ENCODE peak calls at places on chromosome 14, in seven cellular contexts. G, E, Q, V, H, X and N are unnamed samples.

GRCh38 chr14:67352055-67352454 is 7.5 kb downstream of the ATP6V1D start:
- DNase-seq in G (no peak), E (no peak), Q (no peak), V (no peak), H (no peak), X (no peak), N (no peak)

GRCh38 chr14:68630611-68631013 is 162.3 kb downstream of the ZFP36L1 start:
- DNase-seq in G (no peak), E (no peak), Q (no peak), V (no peak), H (no peak), X (peak), N (no peak)

GRCh38 chr14:85482549-85482948 is 47.4 kb upstream of the FLRT2 start:
- DNase-seq in G (no peak), E (no peak), Q (no peak), V (no peak), H (no peak), X (peak), N (no peak)

GRCh38 chr14:38255408-38255672 is 553 bp downstream of the CLEC14A start:
- DNase-seq in G (no peak), E (no peak), Q (no peak), V (no peak), H (no peak), X (no peak), N (no peak)

GRCh38 chr14:43896044-43896443 is 611.0 kb downstream of the FSCB start:
- DNase-seq in G (no peak), E (no peak), Q (no peak), V (no peak), H (no peak), X (peak), N (no peak)

GRCh38 chr14:93683241-93683640 is 105.0 kb downstream of the PRIMA1 start:
- DNase-seq in G (no peak), E (peak), Q (no peak), V (no peak), H (peak), X (no peak), N (no peak)

GRCh38 chr14:95500772-95501401 is 15.6 kb downstream of the SYNE3 start:
- DNase-seq in G (peak), E (no peak), Q (no peak), V (no peak), H (no peak), X (no peak), N (no peak)

GRCh38 chr14:93811020-93811419 is 22.7 kb upstream of the PRIMA1 start:
- DNase-seq in G (no peak), E (no peak), Q (no peak), V (no peak), H (no peak), X (no peak), N (no peak)

GRCh38 chr14:71243697-71244096 is 336.4 kb downstream of the PCNX1 start:
- DNase-seq in G (no peak), E (no peak), Q (no peak), V (no peak), H (no peak), X (no peak), N (no peak)

GRCh38 chr14:64645220-64645891 is 58.9 kb upstream of the PLEKHG3 start:
- DNase-seq in G (peak), E (no peak), Q (no peak), V (peak), H (no peak), X (peak), N (peak)

DNA sequence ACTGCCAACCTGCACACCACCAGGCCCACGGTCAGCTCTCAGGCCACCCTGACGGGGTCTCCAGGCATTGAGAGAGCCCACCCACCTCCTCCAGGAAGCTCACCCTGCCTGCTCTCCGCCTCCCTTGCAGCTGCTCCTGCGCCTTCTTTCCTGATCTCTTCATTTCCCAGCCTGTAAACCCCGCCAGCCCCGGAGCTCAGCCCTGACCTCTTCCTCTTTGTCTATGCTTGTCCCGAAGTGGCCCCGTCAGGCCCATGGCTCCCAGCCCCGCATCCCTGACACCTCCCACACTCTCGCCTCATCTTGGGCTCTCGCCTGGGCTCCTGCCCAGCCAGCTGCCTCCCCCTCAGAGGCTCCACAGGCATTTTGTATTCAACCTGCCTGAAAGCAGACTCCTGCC is 139.3 kb downstream of the CALM1 start:
- DNase-seq in G (no peak), E (no peak), Q (no peak), V (no peak), H (no peak), X (no peak), N (no peak)
- TF ChIP-seq POLR2AphosphoS5 in G (no peak), E (no peak), Q (no peak), V (no peak), H (no peak), X (no peak), N (no peak)

GRCh38 chr14:61585598-61586538 is 109.4 kb upstream of the HIF1A start:
- DNase-seq in G (peak), E (no peak), Q (no peak), V (no peak), H (no peak), X (no peak), N (no peak)

GRCh38 chr14:61587397-61587713 is 108.0 kb upstream of the HIF1A start:
- DNase-seq in G (no peak), E (no peak), Q (no peak), V (no peak), H (no peak), X (no peak), N (no peak)

GRCh38 chr14:61589691-61590521 is 105.4 kb upstream of the HIF1A start:
- DNase-seq in G (no peak), E (no peak), Q (no peak), V (no peak), H (no peak), X (no peak), N (no peak)

GRCh38 chr14:61586539-61587396 is 108.5 kb upstream of the HIF1A start:
- DNase-seq in G (no peak), E (no peak), Q (no peak), V (no peak), H (no peak), X (no peak), N (no peak)

GRCh38 chr14:61588419-61588901 is 106.9 kb upstream of the HIF1A start:
- DNase-seq in G (peak), E (no peak), Q (no peak), V (no peak), H (no peak), X (no peak), N (no peak)
- H3K9ac ChIP-seq in G (no peak), E (no peak), Q (no peak), V (no peak), H (no peak), X (no peak), N (no peak)

GRCh38 chr14:105061428-105062047 is 3.7 kb downstream of the GPR132 start:
- DNase-seq in G (no peak), E (no peak), Q (no peak), V (no peak), H (no peak), X (no peak), N (no peak)

GRCh38 chr14:105060751-105061427 is 4.3 kb downstream of the GPR132 start:
- DNase-seq in G (no peak), E (no peak), Q (no peak), V (no peak), H (no peak), X (no peak), N (no peak)

GRCh38 chr14:105058521-105059034 is 6.7 kb downstream of the GPR132 start:
- DNase-seq in G (no peak), E (no peak), Q (no peak), V (no peak), H (no peak), X (no peak), N (no peak)

GRCh38 chr14:105059917-105060565 is 5.2 kb downstream of the GPR132 start:
- DNase-seq in G (no peak), E (no peak), Q (no peak), V (no peak), H (no peak), X (no peak), N (no peak)

GRCh38 chr14:105059035-105059916 is 6.0 kb downstream of the GPR132 start:
- DNase-seq in G (no peak), E (no peak), Q (no peak), V (no peak), H (no peak), X (no peak), N (no peak)
- TF ChIP-seq POLR2AphosphoS5 in G (no peak), E (no peak), Q (no peak), V (no peak), H (no peak), X (no peak), N (no peak)

GRCh38 chr14:23915559-23915958 is 38.0 kb upstream of the DHRS4 start:
- DNase-seq in G (no peak), E (no peak), Q (no peak), V (no peak), H (no peak), X (no peak), N (no peak)

GRCh38 chr14:23910081-23910875 is 43.3 kb upstream of the DHRS4 start:
- DNase-seq in G (peak), E (peak), Q (no peak), V (peak), H (peak), X (peak), N (peak)

GRCh38 chr14:23916446-23916845 is 37.1 kb upstream of the DHRS4 start:
- DNase-seq in G (no peak), E (no peak), Q (no peak), V (no peak), H (no peak), X (no peak), N (no peak)

GRCh38 chr14:23916038-23916437 is 37.5 kb upstream of the DHRS4 start:
- DNase-seq in G (no peak), E (no peak), Q (no peak), V (no peak), H (no peak), X (no peak), N (no peak)

DNA sequence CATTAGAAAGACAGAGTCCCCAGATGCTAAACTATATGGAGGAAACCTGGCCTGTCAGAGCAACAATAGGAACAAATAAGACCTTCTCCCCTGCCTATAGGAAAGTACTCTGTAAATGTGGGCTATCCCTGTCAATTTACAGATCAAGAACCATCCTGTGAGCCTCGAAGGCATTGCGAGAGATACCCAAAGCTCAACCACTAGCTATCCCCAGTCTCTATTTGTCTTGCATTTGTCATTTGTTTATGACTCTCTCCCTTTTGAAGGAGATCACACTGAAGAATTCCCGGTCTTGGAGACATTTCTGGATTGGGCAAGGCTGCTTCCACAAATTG is 42.7 kb upstream of the DHRS4 start:
- DNase-seq in G (no peak), E (no peak), Q (no peak), V (no peak), H (no peak), X (no peak), N (no peak)
- H3K9ac ChIP-seq in G (no peak), E (no peak), Q (no peak), V (no peak), H (no peak), X (no peak), N (no peak)

GRCh38 chr14:98385851-98386250 is 886.1 kb downstream of the BCL11B start:
- DNase-seq in G (no peak), E (no peak), Q (no peak), V (no peak), H (no peak), X (no peak), N (no peak)

GRCh38 chr14:98379829-98380228 is 892.2 kb downstream of the BCL11B start:
- DNase-seq in G (no peak), E (no peak), Q (no peak), V (no peak), H (no peak), X (no peak), N (no peak)

DNA sequence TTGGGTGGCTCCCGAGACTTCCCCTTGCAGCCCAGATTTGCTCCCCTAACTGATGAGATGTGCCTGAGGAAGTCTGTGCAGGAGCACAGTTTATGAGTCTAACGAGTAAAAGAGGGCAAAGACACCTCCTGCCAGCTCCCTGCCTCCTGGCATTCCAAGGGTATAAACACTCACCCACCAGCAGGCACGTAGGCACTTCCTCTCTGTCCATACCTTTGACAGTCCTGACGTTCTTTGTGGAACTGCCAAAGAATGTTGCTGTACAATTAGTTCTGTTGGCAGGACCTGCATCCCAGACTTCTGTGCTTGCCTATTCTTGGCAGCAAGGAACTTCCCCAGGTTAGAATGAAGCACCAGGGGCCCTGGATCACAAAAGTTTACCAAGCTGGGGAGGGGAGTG is 889.3 kb downstream of the BCL11B start:
- DNase-seq in G (no peak), E (no peak), Q (no peak), V (no peak), H (no peak), X (no peak), N (no peak)
- TF ChIP-seq POLR2AphosphoS5 in G (no peak), E (no peak), Q (no peak), V (no peak), H (no peak), X (no peak), N (no peak)

DNA sequence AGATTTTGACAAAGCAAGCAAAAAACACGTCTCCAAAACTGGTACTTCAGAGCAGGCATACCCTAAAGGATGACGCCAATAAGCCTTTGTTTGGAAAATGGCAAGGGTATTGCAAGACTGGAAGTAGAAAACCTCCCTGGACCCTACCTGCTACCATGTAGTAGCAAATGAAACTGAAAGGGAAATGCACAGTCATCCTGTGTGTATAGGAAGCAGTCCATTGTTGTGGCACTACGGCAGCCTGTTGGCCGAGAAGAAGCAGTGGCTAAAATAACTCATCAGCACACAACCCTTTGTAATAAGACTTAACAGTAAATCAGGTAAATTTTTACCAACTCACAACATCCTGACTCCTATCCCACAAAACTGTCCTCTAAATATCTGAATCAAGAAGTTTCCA is 386.4 kb downstream of the RGS6 start:
- DNase-seq in G (no peak), E (no peak), Q (peak), V (no peak), H (no peak), X (no peak), N (no peak)
- H3K9ac ChIP-seq in G (no peak), E (no peak), Q (no peak), V (no peak), H (no peak), X (no peak), N (no peak)